ENCODE peak calls at places on chromosome 5, in seven cellular contexts. B is uterus, S is stomach, T is transverse colon, K is GM12891, M is H1, Q is heart left ventricle. Z is an unnamed sample.

GRCh38 chr5:16178745-16179372 is 732 bp downstream of the MARCHF11 start:
- DNase-seq in B (no peak), S (peak; percentile 45), T (peak; percentile 44), K (no peak), M (peak; percentile 67), Q (peak; percentile 82), Z (peak; percentile 70)

GRCh38 chr5:170520319-170520718 is 16.5 kb downstream of the KCNIP1 start:
- DNase-seq in B (no peak), S (no peak), T (no peak), K (no peak), M (no peak), Q (no peak), Z (no peak)

GRCh38 chr5:81303563-81303962 is 2.2 kb downstream of the ZCCHC9 start:
- DNase-seq in B (no peak), S (no peak), T (no peak), K (no peak), M (no peak), Q (no peak), Z (no peak)

GRCh38 chr5:127870914-127871313 is 167.7 kb downstream of the CCDC192 start:
- DNase-seq in B (peak; percentile 30), S (peak; percentile 78), T (peak; percentile 56), K (no peak), M (no peak), Q (peak; percentile 87), Z (no peak)

GRCh38 chr5:59174248-59174844 is 591.5 kb downstream of the RAB3C start:
- DNase-seq in B (no peak), S (no peak), T (no peak), K (no peak), M (no peak), Q (no peak), Z (no peak)

GRCh38 chr5:59040804-59041201 is 457.9 kb downstream of the RAB3C start:
- DNase-seq in B (no peak), S (no peak), T (no peak), K (no peak), M (no peak), Q (no peak), Z (no peak)

GRCh38 chr5:134575316-134575715 is 49.8 kb downstream of the JADE2 start:
- DNase-seq in B (no peak), S (no peak), T (no peak), K (no peak), M (no peak), Q (peak; percentile 15), Z (no peak)

GRCh38 chr5:126129431-126129830 is 293.8 kb upstream of the GRAMD2B start:
- DNase-seq in B (no peak), S (no peak), T (no peak), K (no peak), M (no peak), Q (no peak), Z (no peak)

GRCh38 chr5:180399391-180399790 is 46.3 kb upstream of the GFPT2 start:
- DNase-seq in B (no peak), S (no peak), T (no peak), K (no peak), M (no peak), Q (no peak), Z (no peak)

GRCh38 chr5:79794347-79794746 is 104.7 kb downstream of the CMYA5 start:
- DNase-seq in B (no peak), S (no peak), T (no peak), K (no peak), M (no peak), Q (no peak), Z (no peak)

GRCh38 chr5:132785355-132785754 is 8.3 kb upstream of the SEPTIN8 start:
- DNase-seq in B (no peak), S (no peak), T (no peak), K (no peak), M (no peak), Q (no peak), Z (no peak)

GRCh38 chr5:150469718-150470470 is 20.4 kb upstream of the RPS14 start:
- DNase-seq in B (no peak), S (no peak), T (no peak), K (no peak), M (no peak), Q (no peak), Z (no peak)

GRCh38 chr5:74851684-74852353 is 14.4 kb downstream of the FAM169A start:
- DNase-seq in B (no peak), S (no peak), T (no peak), K (no peak), M (no peak), Q (no peak), Z (no peak)

GRCh38 chr5:72790188-72790587 is 26.3 kb upstream of the TNPO1 start:
- DNase-seq in B (no peak), S (no peak), T (no peak), K (no peak), M (no peak), Q (no peak), Z (no peak)

GRCh38 chr5:157137691-157138090 is 5.0 kb downstream of the MED7 start:
- DNase-seq in B (no peak), S (no peak), T (no peak), K (no peak), M (no peak), Q (no peak), Z (no peak)

GRCh38 chr5:143213851-143214363 is 189.6 kb downstream of the NR3C1 start:
- DNase-seq in B (no peak), S (no peak), T (no peak), K (no peak), M (no peak), Q (no peak), Z (no peak)

GRCh38 chr5:97854871-97855762 is 672.1 kb upstream of the RIOK2 start:
- DNase-seq in B (no peak), S (no peak), T (no peak), K (no peak), M (peak; percentile 7), Q (peak; percentile 45), Z (no peak)

GRCh38 chr5:65190328-65191053 is 291.2 kb downstream of the ADAMTS6 start:
- DNase-seq in B (no peak), S (no peak), T (no peak), K (no peak), M (no peak), Q (no peak), Z (no peak)
- TF ChIP-seq POLR2A in B (no peak), S (no peak), T (no peak), K (peak; percentile 9), M (no peak), Q (no peak), Z (no peak)

DNA sequence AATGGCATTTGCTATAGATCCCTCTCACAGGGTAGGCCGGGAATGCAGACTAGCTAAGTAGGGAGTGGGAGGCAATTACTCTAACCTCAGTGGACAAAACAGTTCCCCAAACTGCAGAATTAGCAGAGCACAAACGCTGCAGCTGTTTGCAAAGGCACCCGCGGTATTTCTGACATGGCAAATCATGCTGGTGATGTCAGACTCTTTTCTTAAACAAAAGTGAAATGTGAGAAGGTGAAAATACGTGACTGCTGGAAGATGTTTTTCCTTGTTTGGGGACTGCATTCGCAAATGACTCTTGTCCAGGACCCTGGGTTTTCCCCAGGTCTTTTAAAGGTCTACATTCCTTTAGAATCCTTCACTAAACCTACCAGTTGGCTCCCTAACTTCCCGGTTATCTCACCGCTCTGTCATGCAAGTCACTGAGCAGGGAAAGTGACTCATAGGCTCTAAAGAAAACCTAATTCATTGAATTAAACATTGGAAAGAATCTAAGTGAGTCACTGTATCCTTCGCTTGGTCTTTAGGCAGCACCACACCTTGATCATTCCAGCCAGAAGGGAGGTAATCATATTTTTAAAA is 91.5 kb upstream of the DNAH5 start:
- DNase-seq in B (peak; percentile 25), S (no peak), T (peak; percentile 12), K (no peak), M (peak; percentile 74), Q (peak; percentile 32), Z (no peak)
- TF ChIP-seq POLR2A in B (no peak), S (no peak), T (no peak), K (no peak), M (no peak), Q (no peak), Z (no peak)

GRCh38 chr5:149464796-149465489 is 85.9 kb upstream of the IL17B start:
- DNase-seq in B (peak; percentile 68), S (no peak), T (peak; percentile 65), K (no peak), M (no peak), Q (no peak), Z (no peak)

GRCh38 chr5:149471406-149472183 is 79.6 kb downstream of the CSNK1A1 start:
- DNase-seq in B (no peak), S (peak; percentile 53), T (peak; percentile 84), K (no peak), M (no peak), Q (no peak), Z (no peak)

GRCh38 chr5:149472399-149472798 is 78.8 kb downstream of the CSNK1A1 start:
- DNase-seq in B (no peak), S (no peak), T (peak; percentile 5), K (no peak), M (no peak), Q (no peak), Z (no peak)

GRCh38 chr5:149470942-149471341 is 80.3 kb downstream of the CSNK1A1 start:
- DNase-seq in B (no peak), S (no peak), T (no peak), K (no peak), M (no peak), Q (no peak), Z (no peak)

DNA sequence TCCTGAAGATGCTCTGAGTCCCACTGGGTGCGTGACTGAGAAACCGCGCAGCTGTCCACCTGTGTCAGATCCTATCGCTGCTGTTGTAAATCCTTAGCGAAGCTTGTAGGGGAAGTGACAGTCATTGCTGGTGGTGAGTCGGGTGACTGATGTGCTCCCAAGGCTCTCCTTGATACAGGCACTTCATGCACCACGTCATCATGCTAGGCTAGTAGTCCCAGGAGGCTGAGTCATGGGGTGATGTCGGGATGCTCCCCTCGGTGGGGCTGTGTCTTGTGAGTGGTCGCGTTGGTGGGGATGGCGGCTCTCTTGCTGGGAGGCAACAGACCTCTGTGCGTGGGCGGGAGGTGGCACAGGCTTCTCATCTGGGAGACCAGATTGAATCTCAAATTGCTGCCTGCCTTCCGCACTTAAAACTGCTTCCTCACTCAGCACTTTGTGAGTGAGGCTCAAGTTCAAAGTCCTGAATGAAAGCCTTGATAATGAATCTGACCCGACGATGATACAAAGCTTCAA is 84.7 kb downstream of the CSNK1A1 start:
- DNase-seq in B (peak; percentile 43), S (no peak), T (peak; percentile 61), K (no peak), M (no peak), Q (no peak), Z (no peak)
- TF ChIP-seq POLR2A in B (no peak), S (no peak), T (peak; percentile 21), K (no peak), M (no peak), Q (no peak), Z (no peak)

DNA sequence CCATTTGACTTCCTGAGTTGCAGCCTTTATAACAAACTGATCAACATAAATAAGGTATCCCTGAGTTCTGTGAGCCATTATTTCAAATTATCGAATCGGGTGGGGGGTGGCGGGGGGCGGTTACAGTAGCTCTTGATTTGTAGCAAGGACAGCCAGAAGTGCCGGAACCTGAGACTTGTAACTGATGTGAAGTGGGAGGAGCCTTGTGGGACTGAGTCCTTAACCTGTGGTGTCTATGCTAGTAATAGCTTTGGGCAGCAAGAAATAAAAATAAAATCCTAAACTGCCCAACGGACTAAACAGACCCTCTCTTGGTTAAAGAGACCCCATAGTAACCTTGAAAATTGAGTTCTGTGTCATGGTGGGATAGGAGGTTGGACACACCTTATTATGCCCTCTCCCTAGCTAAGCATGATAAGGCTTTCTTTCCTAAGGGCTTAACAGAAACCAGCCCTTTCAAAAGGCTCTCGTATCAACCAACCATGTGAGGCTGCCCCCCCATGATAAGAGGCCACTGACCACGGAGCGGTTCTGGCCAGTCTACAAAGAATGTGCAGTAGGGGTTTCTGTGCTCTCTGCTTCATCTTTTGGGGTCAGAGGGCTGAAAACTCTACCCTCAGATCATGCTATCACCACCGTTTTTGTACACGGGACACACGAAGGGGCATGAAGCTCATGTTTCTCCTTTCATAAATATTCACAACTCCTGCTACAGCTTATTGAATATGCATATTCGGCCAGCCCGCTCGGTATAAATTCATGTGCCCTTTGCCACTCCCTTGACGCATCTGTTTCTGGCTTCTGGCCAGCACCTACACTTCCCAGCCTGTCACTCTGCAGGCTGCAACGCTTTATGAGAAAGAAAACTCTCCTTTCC is 39.5 kb upstream of the IQGAP2 start:
- DNase-seq in B (no peak), S (peak; percentile 74), T (peak; percentile 84), K (no peak), M (no peak), Q (no peak), Z (peak; percentile 67)
- TF ChIP-seq POLR2A in B (no peak), S (no peak), T (no peak), K (no peak), M (no peak), Q (no peak), Z (no peak)